ENCODE peak calls at places on chromosomes 3 and 15, in five cellular contexts. V, U, P, S and D are unnamed samples.

GRCh38 chr3:66037330-66037985 is 1.3 kb downstream of the MAGI1 start:
- DNase-seq in S (peak), V (peak), P (peak), U (no peak), D (no peak)

GRCh38 chr15:59792359-59792758 is 103.2 kb upstream of the BNIP2 start:
- DNase-seq in S (no peak), V (no peak), U (no peak), P (no peak), D (no peak)

GRCh38 chr15:41798607-41799487 is 24.6 kb downstream of the MAPKBP1 start:
- DNase-seq in P (peak), S (no peak), V (no peak), U (no peak), D (no peak)

GRCh38 chr15:73757571-73757970 is 4.4 kb upstream of the INSYN1 start:
- DNase-seq in U (no peak), P (no peak), V (no peak), S (no peak), D (no peak)

GRCh38 chr15:62369454-62369853 is 204.4 kb upstream of the C2CD4B start:
- DNase-seq in P (no peak), V (no peak), S (no peak), U (no peak), D (no peak)

GRCh38 chr3:15711281-15711680 is 86.5 kb downstream of the ANKRD28 start:
- DNase-seq in S (no peak), U (no peak), V (no peak), P (no peak), D (no peak)

GRCh38 chr15:58641660-58642059 is 107.8 kb downstream of the ADAM10 start:
- DNase-seq in V (no peak), U (no peak), P (no peak), S (no peak), D (no peak)

GRCh38 chr15:51139091-51139490 is 44.4 kb upstream of the TNFAIP8L3 start:
- DNase-seq in V (no peak), U (no peak), P (no peak), S (no peak), D (no peak)

GRCh38 chr15:100172356-100173024 is 169.3 kb downstream of the ADAMTS17 start:
- DNase-seq in U (no peak), S (no peak), P (no peak), V (no peak), D (no peak)

GRCh38 chr3:175805825-175806224 is 946.7 kb downstream of the NAALADL2 start:
- DNase-seq in P (no peak), V (no peak), U (no peak), S (no peak), D (no peak)

GRCh38 chr3:58048301-58048700 is 40.1 kb downstream of the FLNB start:
- DNase-seq in V (no peak), U (no peak), S (peak), P (no peak), D (no peak)

GRCh38 chr3:115758076-115758763 is 134.9 kb downstream of the GAP43 start:
- DNase-seq in P (no peak), V (no peak), S (no peak), U (no peak), D (no peak)

GRCh38 chr3:111210003-111210699 is 138.5 kb downstream of the NECTIN3 start:
- DNase-seq in U (no peak), P (no peak), V (no peak), S (no peak), D (no peak)

GRCh38 chr3:4656059-4656458 is 162.9 kb downstream of the ITPR1 start:
- DNase-seq in U (no peak), V (peak), P (peak), S (peak), D (peak)

GRCh38 chr15:35181538-35181937 is 96.4 kb upstream of the NANOGP8 start:
- DNase-seq in S (no peak), U (no peak), P (no peak), V (no peak), D (peak)

GRCh38 chr3:111764645-111765091 is 94.4 kb upstream of the PHLDB2 start:
- DNase-seq in U (no peak), P (no peak), V (no peak), S (no peak), D (no peak)

GRCh38 chr3:168071535-168071934 is 24.2 kb downstream of the GOLIM4 start:
- DNase-seq in V (no peak), P (peak), S (no peak), U (no peak), D (peak)

GRCh38 chr3:89171681-89172080 is 64.3 kb downstream of the EPHA3 start:
- DNase-seq in U (no peak), S (no peak), V (no peak), P (no peak), D (peak)

GRCh38 chr15:66400351-66400774 is 13.7 kb downstream of the MAP2K1 start:
- DNase-seq in U (no peak), V (no peak), S (no peak), P (no peak), D (no peak)

GRCh38 chr3:50510325-50510724 is 6.9 kb upstream of the CACNA2D2 start:
- DNase-seq in V (no peak), S (no peak), P (no peak), U (no peak), D (no peak)

GRCh38 chr15:52139599-52140462 is 27.3 kb upstream of the BCL2L10 start:
- DNase-seq in P (peak), S (peak), V (peak), U (peak), D (peak)

GRCh38 chr3:145333931-145334330 is 827.1 kb downstream of the PLOD2 start:
- DNase-seq in U (no peak), S (no peak), P (no peak), V (peak), D (no peak)

GRCh38 chr3:183698760-183699159 is 1.2 kb downstream of the YEATS2 start:
- DNase-seq in S (peak), V (peak), U (no peak), P (peak), D (peak)

GRCh38 chr3:85427467-85427866 is 468.7 kb downstream of the CADM2 start:
- DNase-seq in U (no peak), S (no peak), P (no peak), V (no peak), D (no peak)

GRCh38 chr3:170997966-170998913 is 28.3 kb downstream of the SLC2A2 start:
- DNase-seq in S (no peak), V (no peak), P (no peak), U (no peak), D (no peak)

GRCh38 chr3:6142707-6143106 is 718.2 kb upstream of the GRM7 start:
- DNase-seq in P (no peak), S (no peak), V (no peak), U (no peak), D (no peak)

DNA sequence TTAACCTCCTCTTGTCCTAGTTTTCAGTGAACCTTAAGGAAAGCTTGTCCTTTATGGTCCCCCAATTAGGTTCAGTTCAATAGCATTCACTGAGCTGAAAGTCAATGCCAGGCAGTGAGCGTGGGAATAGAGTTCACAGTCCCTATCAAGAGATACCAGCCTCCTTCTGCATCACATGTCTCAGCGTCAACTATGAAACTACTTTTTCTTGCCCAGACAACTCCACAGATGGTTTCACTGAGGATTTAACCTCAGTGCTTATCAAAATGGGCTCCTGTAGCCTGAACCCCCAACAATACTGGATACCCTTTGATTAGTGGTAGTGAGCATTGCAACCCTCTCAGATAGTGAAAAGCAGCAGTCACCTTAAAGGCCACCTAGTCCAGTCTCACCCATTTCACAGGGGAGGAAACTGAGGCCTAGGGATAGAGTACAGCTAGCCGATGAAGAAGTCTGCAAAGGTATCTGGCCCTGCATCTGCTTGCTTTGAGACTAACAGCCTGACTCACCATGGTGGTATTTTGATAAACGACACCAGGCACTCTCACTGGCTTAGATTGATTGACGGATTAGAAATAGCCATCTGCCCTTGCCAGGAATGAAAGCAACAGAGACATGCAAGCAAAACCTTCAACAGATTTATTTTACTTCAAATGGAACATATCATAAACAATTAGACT is 1.6 kb upstream of the UBA3 start:
- DNase-seq in U (no peak), V (peak), S (no peak), P (no peak), D (peak)
- TF ChIP-seq POLR2A in U (no peak), V (no peak), S (no peak), P (no peak), D (peak)

DNA sequence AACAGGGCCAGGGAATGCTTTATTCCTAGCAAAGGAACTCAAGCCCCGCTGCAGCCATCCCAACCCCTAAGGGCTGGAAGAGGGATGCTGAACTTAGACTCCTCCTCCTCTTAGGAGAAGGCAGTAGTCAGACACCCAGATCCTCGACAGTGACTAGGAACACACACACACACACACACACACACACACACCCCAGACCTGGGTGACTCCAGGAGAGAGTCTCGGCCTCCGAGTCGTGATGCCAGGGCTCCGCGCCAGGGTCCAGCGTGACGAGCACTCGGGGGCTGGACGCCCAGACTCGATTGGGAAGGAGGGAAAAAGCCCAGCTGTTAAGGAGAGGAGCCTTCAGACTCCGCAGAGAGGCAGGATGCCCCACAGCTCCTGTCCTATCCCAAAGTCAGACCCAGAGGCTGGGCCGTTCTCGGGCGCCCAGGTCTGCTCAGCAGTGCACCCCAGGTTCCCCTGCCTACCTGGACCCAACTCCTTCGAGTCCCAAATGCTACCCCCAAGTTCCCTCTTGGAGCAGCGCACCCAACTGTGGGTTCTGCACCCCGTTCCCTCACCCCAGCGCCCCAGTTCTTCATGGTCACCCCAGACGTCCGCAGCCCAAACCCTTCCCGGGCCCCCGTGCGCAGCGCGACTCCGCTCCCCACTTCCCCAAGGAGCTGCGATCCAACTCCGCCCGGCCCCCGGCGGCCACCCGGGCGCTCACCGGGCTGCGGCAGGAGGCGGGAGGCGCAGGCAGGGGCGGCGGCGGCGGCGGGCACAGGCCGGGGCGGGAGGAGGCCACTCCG is 421 bp downstream of the BMF start:
- DNase-seq in S (peak), V (peak), U (no peak), P (peak), D (peak)
- TF ChIP-seq POLR2A in S (peak), V (no peak), U (peak), P (no peak), D (no peak)

DNA sequence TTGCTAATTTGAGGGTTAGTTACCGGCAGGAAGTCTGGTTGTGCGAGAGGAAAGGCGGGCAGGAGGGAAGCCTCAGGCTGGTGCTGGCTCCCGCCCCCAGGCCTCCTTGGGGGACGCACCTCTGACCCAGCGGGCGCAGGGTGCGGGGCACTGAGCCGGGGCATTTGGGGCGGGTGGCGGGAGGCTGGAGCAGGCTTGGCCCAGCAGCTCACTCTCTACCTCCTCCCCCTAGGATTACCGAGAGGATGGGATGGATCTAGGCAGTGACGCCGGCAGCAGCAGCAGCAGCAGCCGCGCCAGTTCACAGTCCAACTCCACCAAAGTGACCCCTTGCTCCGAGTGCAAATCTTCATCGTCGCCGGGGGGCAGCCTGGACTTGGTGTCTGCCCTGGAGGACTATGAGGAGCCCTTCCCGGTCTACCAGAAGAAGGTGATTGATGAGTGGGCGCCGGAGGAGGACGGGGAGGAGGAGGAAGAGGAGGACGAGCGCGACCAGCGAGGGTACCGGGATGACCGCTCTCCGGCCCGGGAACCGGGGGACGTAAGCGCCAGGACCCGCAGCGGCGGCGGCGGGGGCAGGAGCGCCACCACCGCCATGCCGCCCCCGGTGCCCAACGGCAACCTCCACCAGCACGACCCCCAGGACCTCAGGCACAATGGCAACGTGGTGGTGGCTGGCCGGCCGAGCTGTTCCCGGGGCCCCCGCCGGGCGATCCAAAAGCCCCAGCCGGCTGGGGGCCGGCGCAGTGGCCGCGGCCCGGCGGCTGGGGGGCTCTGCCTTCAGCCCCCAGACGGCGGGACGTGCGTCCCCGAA is 224.2 kb upstream of the IL12A start:
- DNase-seq in S (peak), U (peak), P (peak), V (peak), D (no peak)
- TF ChIP-seq POLR2A in S (peak), U (no peak), P (peak), V (no peak), D (no peak)

GRCh38 chr15:31344266-31344665 is 17.6 kb downstream of the KLF13 start:
- DNase-seq in S (peak), P (no peak), U (no peak), V (no peak), D (no peak)

GRCh38 chr15:31345606-31346366 is 19.2 kb downstream of the KLF13 start:
- DNase-seq in S (no peak), P (no peak), U (no peak), V (no peak), D (no peak)

GRCh38 chr15:31346367-31347066 is 19.9 kb downstream of the KLF13 start:
- DNase-seq in V (no peak), S (no peak), U (no peak), P (no peak), D (no peak)

GRCh38 chr15:31343831-31344230 is 17.2 kb downstream of the KLF13 start:
- DNase-seq in U (no peak), P (no peak), V (no peak), S (no peak), D (no peak)

GRCh38 chr15:31344824-31345605 is 18.4 kb downstream of the KLF13 start:
- DNase-seq in S (peak), P (no peak), V (no peak), U (peak), D (peak)
- TF ChIP-seq POLR2A in S (no peak), P (no peak), V (no peak), U (no peak), D (no peak)